ENCODE peak calls at places on chromosomes 4 and X, in four cellular contexts. H, N, D and M are unnamed samples. For H3K4me1, the result is how much of the 10 kb centered on the place peaks cover.

GRCh38 chr4:121764702-121765367 is at the start of gene SMIM43:
- DNase-seq in D (no peak), H (no peak), N (no peak), M (no peak)

GRCh38 chrX:6574762-6575161 is 39.8 kb upstream of the VCX3A start:
- DNase-seq in H (no peak), D (peak), N (no peak), M (peak)

GRCh38 chr4:114187592-114187991 is 208.1 kb upstream of the ARSJ start:
- DNase-seq in D (no peak), H (no peak), N (no peak), M (no peak)

GRCh38 chr4:75287738-75288517 is 226.3 kb downstream of the RCHY1 start:
- DNase-seq in D (no peak), H (no peak), N (no peak), M (no peak)

GRCh38 chr4:150224896-150225591 is 146.8 kb downstream of the DCLK2 start:
- DNase-seq in D (no peak), N (peak), H (no peak), M (no peak)

GRCh38 chrX:136200466-136200865 is 50.7 kb downstream of the MAP7D3 start:
- DNase-seq in N (peak), H (no peak), D (peak), M (no peak)

GRCh38 chrX:68429216-68429615 is 4.1 kb downstream of the OPHN1 start:
- DNase-seq in D (no peak), H (no peak), N (peak), M (no peak)

GRCh38 chrX:109812236-109812635 is 79.2 kb upstream of the ACSL4 start:
- DNase-seq in H (no peak), D (no peak), N (no peak), M (no peak)

GRCh38 chr4:2691313-2691712 is 64.8 kb downstream of the TNIP2 start:
- DNase-seq in D (no peak), H (no peak), N (no peak), M (no peak)

GRCh38 chr4:12679217-12679616 is 804.9 kb downstream of the RAB28 start:
- DNase-seq in H (no peak), D (peak), N (no peak), M (peak)

GRCh38 chrX:57211906-57212305 is 74.6 kb upstream of the FAAH2 start:
- DNase-seq in D (no peak), N (no peak), H (no peak), M (no peak)

GRCh38 chrX:7235071-7235470 is 87.1 kb upstream of the PUDP start:
- DNase-seq in H (no peak), D (no peak), N (no peak), M (no peak)

GRCh38 chr4:119559044-119559647 is 69.5 kb downstream of the PDE5A start:
- DNase-seq in N (peak), D (peak), H (no peak), M (peak)

GRCh38 chrX:74422576-74423288 is 1.4 kb downstream of the SLC16A2 start:
- DNase-seq in D (no peak), H (no peak), N (peak), M (peak)

GRCh38 chr4:36773467-36773866 is 471.1 kb upstream of the NWD2 start:
- DNase-seq in N (no peak), H (no peak), D (no peak), M (no peak)

GRCh38 chrX:148049441-148049840 is 68.3 kb downstream of the FMR1NB start:
- DNase-seq in H (no peak), D (peak), N (peak), M (no peak)

GRCh38 chrX:58051346-58051745 is 141.1 kb upstream of the ZXDA start:
- DNase-seq in N (no peak), D (no peak), H (no peak), M (no peak)

GRCh38 chr4:39637572-39638357 is 900 bp downstream of the SMIM14 start:
- DNase-seq in N (peak), H (no peak), D (no peak), M (peak)

GRCh38 chr4:165384186-165384585 is 5.4 kb downstream of the CPE start:
- DNase-seq in N (no peak), H (no peak), D (no peak), M (no peak)

GRCh38 chr4:158775091-158775651 is 6.3 kb downstream of the FNIP2 start:
- DNase-seq in N (peak), D (no peak), H (no peak), M (no peak)

GRCh38 chrX:47185241-47185640 is 8.4 kb upstream of the UBA1 start:
- DNase-seq in D (no peak), H (no peak), N (no peak), M (no peak)

GRCh38 chrX:69503228-69503834 is 795 bp upstream of the NALF2 start:
- DNase-seq in H (no peak), D (peak), N (peak), M (no peak)

GRCh38 chr4:118337954-118338353 is 14.8 kb downstream of the PRSS12 start:
- DNase-seq in H (no peak), D (no peak), N (no peak), M (no peak)

GRCh38 chr4:40307627-40308497 is 27.3 kb upstream of the CHRNA9 start:
- DNase-seq in D (peak), N (no peak), H (peak), M (no peak)

GRCh38 chr4:5899396-5899795 is 6.5 kb upstream of the CRMP1 start:
- DNase-seq in D (no peak), N (no peak), H (no peak), M (no peak)

GRCh38 chrX:3046253-3046909 is 5.1 kb downstream of the ARSF start:
- DNase-seq in D (no peak), N (no peak), H (no peak), M (no peak)

GRCh38 chr4:43394976-43395375 is 502.5 kb downstream of the GRXCR1 start:
- DNase-seq in N (peak), D (no peak), H (no peak), M (no peak)

GRCh38 chr4:159516556-159516955 is 413.7 kb downstream of the RAPGEF2 start:
- DNase-seq in H (no peak), N (peak), D (no peak), M (no peak)

GRCh38 chrX:102934624-102935023 is 2.4 kb upstream of the RAB40AL start:
- DNase-seq in D (peak), H (no peak), N (peak), M (no peak)

GRCh38 chr4:168618577-168619265 is 121.9 kb downstream of the PALLD start:
- DNase-seq in H (no peak), N (peak), D (no peak), M (peak)

GRCh38 chr4:63589796-63590195 is 819.5 kb downstream of the TECRL start:
- DNase-seq in D (no peak), H (no peak), N (no peak), M (no peak)

GRCh38 chr4:110637408-110638131 is 14.7 kb upstream of the PITX2 start:
- DNase-seq in H (no peak), D (no peak), N (no peak), M (peak)

GRCh38 chrX:12901486-12901885 is 4.9 kb upstream of the TLR8 start:
- DNase-seq in N (peak), H (no peak), D (peak), M (peak)

GRCh38 chr4:119070301-119070700 is 65.3 kb upstream of the MYOZ2 start:
- DNase-seq in N (no peak), H (no peak), D (no peak), M (no peak)

GRCh38 chr4:159508917-159509500 is 406.1 kb downstream of the RAPGEF2 start:
- DNase-seq in D (no peak), N (no peak), H (no peak), M (no peak)

GRCh38 chrX:40182615-40183014 is 84.9 kb upstream of the BCOR start:
- DNase-seq in H (no peak), D (no peak), N (no peak), M (no peak)

GRCh38 chr4:170051402-170051801 is 25.2 kb upstream of the MFAP3L start:
- DNase-seq in D (no peak), H (no peak), N (no peak), M (no peak)

GRCh38 chrX:150156615-150157014 is 206.5 kb upstream of the MAMLD1 start:
- DNase-seq in D (no peak), H (no peak), N (no peak), M (no peak)

GRCh38 chrX:153812220-153812619 is 17.8 kb downstream of the SSR4 start:
- DNase-seq in N (no peak), H (no peak), D (no peak), M (no peak)

GRCh38 chr4:87530868-87531267 is 1.7 kb upstream of the SPARCL1 start:
- DNase-seq in N (peak), H (no peak), D (no peak), M (no peak)

GRCh38 chr4:87525636-87526035 is 3.5 kb downstream of the SPARCL1 start:
- DNase-seq in D (no peak), H (no peak), N (peak), M (no peak)

GRCh38 chr4:87532109-87532508 is 2.9 kb upstream of the SPARCL1 start:
- DNase-seq in N (no peak), D (no peak), H (no peak), M (no peak)

GRCh38 chr4:87527446-87528240 is 1.5 kb downstream of the SPARCL1 start:
- DNase-seq in D (no peak), N (no peak), H (no peak), M (no peak)

GRCh38 chr4:87529187-87529586 is at the start of gene SPARCL1:
- DNase-seq in D (no peak), N (peak), H (no peak), M (no peak)
- H3K4me3 ChIP-seq in D (no peak), N (no peak), H (no peak), M (no peak)

GRCh38 chr4:41525129-41525528 is 12.8 kb upstream of the LIMCH1 start:
- DNase-seq in N (peak), H (no peak), D (no peak), M (peak)

GRCh38 chr4:41526628-41527027 is 11.3 kb upstream of the LIMCH1 start:
- DNase-seq in N (no peak), H (no peak), D (no peak), M (no peak)

GRCh38 chr4:41524446-41524845 is 13.5 kb upstream of the LIMCH1 start:
- DNase-seq in N (no peak), H (no peak), D (no peak), M (no peak)
- H3K27ac ChIP-seq in N (no peak), H (no peak), D (no peak), M (peak)

DNA sequence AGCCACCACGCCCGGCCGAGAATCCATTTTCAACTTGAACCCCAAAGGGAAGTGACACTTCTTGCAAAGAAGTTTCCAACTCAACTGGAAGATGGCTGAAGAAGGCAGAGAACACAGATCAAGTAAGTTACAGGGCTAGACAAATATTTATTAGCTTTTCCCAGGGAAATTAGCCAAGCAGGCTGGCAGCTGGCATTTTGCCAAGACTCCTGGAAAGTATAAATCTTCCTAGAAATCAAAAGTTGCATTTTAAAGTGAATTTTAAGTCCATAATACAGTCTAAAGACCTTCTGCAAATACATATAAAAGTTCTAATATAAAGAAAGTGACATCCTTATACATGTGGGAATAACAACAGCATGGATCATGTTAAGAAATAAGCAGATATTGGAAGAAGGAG is 3.4 kb upstream of the MRPL1 start:
- DNase-seq in D (no peak), H (no peak), N (no peak), M (peak)
- H3K4me1 ChIP-seq in D (under half), H (under half), N (under half), M (under half)

GRCh38 chrX:131831185-131831520 is 191.9 kb upstream of the STK26 start:
- DNase-seq in N (no peak), D (no peak), H (no peak), M (no peak)
- H3K4me3 ChIP-seq in N (no peak), D (no peak), H (peak), M (peak)

GRCh38 chrX:76915836-76916235 is 488.3 kb downstream of the MAGEE1 start:
- DNase-seq in D (no peak), H (no peak), N (no peak), M (no peak)

GRCh38 chrX:76919761-76920160 is 492.3 kb downstream of the MAGEE1 start:
- DNase-seq in H (no peak), D (no peak), N (no peak), M (no peak)

GRCh38 chrX:76920621-76921020 is 493.1 kb downstream of the MAGEE1 start:
- DNase-seq in D (no peak), H (no peak), N (no peak), M (no peak)

GRCh38 chrX:76922100-76922499 is 494.6 kb downstream of the MAGEE1 start:
- DNase-seq in D (no peak), N (no peak), H (no peak), M (no peak)

DNA sequence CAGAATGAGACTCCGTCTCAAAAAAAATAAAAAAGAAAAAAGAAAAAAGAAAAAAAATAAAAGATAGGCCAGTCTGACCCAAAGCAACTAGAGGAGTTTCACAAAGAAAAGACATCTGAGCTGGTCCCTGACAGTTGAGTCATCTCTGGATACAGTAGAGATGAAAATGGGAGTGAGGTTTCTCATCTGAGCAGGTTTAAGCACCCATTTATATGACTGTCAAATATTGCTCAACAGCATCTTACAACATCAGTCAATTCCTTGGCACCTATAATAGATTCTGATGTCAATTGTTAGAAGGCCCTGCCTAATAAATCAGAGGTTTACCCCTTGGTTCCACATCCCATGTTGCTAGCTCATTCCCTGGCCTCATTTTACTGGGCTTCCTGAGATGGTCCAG is 490.5 kb downstream of the MAGEE1 start:
- DNase-seq in H (no peak), N (no peak), D (no peak), M (no peak)
- H3K27ac ChIP-seq in H (no peak), N (no peak), D (no peak), M (no peak)

GRCh38 chr4:173208420-173208819 is 39.8 kb downstream of the GALNT7 start:
- DNase-seq in D (no peak), N (no peak), H (no peak), M (no peak)

GRCh38 chr4:173211838-173212237 is 43.2 kb downstream of the GALNT7 start:
- DNase-seq in D (no peak), H (no peak), N (peak), M (peak)

GRCh38 chr4:173212379-173212778 is 43.8 kb downstream of the GALNT7 start:
- DNase-seq in D (no peak), H (no peak), N (no peak), M (no peak)

GRCh38 chr4:173213296-173213695 is 44.7 kb downstream of the GALNT7 start:
- DNase-seq in H (no peak), N (no peak), D (no peak), M (no peak)

DNA sequence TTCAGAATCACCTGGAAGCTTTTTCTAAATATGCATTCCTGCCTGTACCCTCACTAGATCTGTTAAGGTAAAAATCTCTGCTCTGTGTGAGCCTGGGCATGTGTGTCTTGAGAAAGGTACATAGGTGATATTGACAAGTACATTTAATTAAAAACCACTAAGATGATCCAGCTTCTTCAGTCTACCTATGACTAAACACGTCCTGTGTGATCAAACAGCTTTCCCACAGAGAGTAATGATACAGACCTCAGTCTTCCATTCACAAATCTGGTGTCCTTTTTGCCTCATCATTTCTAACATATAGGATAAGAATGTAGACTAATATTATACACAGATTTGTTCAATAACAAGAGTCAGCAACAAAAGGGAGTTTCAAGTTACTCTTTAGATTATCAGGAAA is 42.6 kb downstream of the GALNT7 start:
- DNase-seq in D (no peak), N (no peak), H (no peak), M (no peak)
- H3K4me1 ChIP-seq in D (under half), N (under half), H (under half), M (under half)

DNA sequence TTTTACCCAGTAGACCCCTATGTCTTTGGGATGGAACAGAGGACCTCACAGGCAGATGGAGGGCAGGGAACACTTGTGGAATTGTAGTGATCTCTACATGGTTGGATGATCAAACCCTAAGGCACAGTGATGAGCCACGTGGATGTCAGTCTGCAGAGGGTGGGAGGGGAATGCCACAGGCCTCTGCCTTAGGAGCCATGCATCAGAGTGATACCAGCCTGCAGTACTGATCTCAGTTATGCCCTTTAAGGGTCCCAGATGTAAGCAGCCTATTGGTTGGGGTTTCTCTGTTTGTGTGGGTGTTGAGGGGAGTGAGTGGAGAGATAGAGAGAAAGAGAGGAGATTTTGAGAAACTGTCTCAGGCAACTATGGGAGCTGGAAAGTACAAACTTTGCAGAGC is 39.9 kb upstream of the XAGE1B start:
- DNase-seq in N (no peak), D (no peak), H (no peak), M (no peak)
- H3K4me3 ChIP-seq in N (no peak), D (no peak), H (no peak), M (no peak)

DNA sequence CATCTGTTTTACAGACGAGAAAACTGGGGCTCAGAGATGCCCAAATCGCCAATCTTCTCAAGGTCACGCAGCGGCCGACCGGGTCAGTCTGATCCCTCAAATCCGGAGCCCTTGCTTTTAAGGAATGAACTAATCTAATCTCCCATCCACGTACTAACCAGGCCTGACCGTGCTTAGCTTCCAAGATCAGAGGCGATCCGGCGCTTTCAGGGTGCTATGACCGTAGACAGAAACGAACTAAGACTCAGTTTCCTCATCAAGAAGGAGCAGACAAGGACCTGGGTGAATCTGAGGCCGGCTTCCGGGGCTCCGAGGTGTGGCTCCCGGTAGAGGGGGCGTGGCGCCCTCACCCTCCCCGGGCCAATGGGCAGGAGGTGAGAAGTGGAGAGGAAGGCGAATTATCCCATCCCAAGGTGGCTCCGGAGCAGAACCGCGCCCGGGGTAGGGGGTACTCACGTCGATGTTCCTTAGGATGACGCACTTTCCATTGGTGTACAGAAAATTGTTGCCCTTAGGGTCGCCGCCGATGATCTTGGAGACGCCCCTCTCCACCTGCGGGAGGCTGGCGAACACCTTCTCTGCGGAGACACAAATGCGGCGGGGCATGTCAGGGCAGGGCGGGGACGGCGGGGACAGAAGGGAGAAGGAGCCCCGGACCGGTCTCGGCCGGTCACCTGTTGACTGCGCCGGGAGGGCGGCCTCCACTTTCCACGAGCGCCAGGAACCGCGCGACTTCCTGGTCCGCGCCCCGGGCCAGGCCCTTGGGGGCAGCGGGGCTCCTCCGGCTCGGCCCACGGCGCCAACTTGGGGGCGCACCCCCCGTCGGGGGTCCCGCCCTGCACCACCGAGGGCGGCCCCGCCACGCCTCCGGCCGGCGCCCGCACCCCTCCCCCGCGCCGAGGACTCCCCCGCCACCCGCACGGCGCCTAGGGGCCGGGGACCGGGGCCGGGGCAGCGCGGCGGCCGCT is 658 bp downstream of the WDR1 start:
- DNase-seq in N (no peak), H (peak), D (peak), M (peak)
- H3K27ac ChIP-seq in N (peak), H (peak), D (peak), M (peak)